ENCODE peak calls at places on chromosomes 6 and 20, in nine cellular contexts. O, S, K, Q, X, A, I, H and E are unnamed samples.

GRCh38 chr6:150632785-150633465 is 33.2 kb downstream of the PLEKHG1 start:
- DNase-seq in X (no peak), Q (no peak), S (no peak), O (no peak), A (no peak), I (no peak), K (no peak), H (no peak), E (no peak)

GRCh38 chr20:858011-858410 is 24.5 kb downstream of the FAM110A start:
- DNase-seq in A (no peak), K (no peak), H (no peak), S (no peak), I (no peak), O (no peak), Q (no peak), X (no peak), E (no peak)

GRCh38 chr20:46741924-46742692 is 32.7 kb downstream of the SLC2A10 start:
- DNase-seq in S (no peak), Q (no peak), I (no peak), O (no peak), H (no peak), K (no peak), X (no peak), A (no peak), E (no peak)

GRCh38 chr6:16903470-16903869 is 142.2 kb upstream of the ATXN1 start:
- DNase-seq in O (peak; percentile 45), A (no peak), H (no peak), I (no peak), Q (no peak), S (no peak), K (no peak), X (no peak), E (no peak)

GRCh38 chr6:78749326-78749725 is 118.0 kb upstream of the IRAK1BP1 start:
- DNase-seq in S (no peak), Q (no peak), O (no peak), H (no peak), A (no peak), I (no peak), K (no peak), X (no peak), E (no peak)

GRCh38 chr6:41039060-41039998 is at the start of gene UNC5CL:
- DNase-seq in K (peak; percentile 50), X (peak; percentile 73), I (peak; percentile 50), O (no peak), H (no peak), Q (peak; percentile 21), S (no peak), A (peak; percentile 19), E (no peak)

GRCh38 chr20:41373851-41374567 is 7.4 kb upstream of the EMILIN3 start:
- DNase-seq in Q (no peak), X (no peak), A (no peak), H (no peak), I (no peak), K (no peak), O (no peak), S (no peak), E (no peak)

GRCh38 chr6:129476810-129477209 is 233.2 kb downstream of the ARHGAP18 start:
- DNase-seq in I (no peak), O (no peak), Q (no peak), H (no peak), K (no peak), S (no peak), X (no peak), A (no peak), E (no peak)

GRCh38 chr20:21099653-21100589 is 6.2 kb downstream of the LINC00237 start:
- DNase-seq in H (no peak), K (no peak), S (no peak), I (no peak), A (no peak), O (no peak), Q (no peak), X (peak; percentile 42), E (no peak)

GRCh38 chr20:2088904-2089303 is 12.7 kb upstream of the STK35 start:
- DNase-seq in X (no peak), Q (no peak), A (no peak), O (no peak), I (no peak), K (no peak), S (no peak), H (no peak), E (no peak)

GRCh38 chr6:180295-180694 is 112.0 kb upstream of the DUSP22 start:
- DNase-seq in K (no peak), I (no peak), H (no peak), A (no peak), O (no peak), X (no peak), S (no peak), Q (no peak), E (no peak)

GRCh38 chr6:113859349-113860164 is 2.4 kb downstream of the MARCKS start:
- DNase-seq in Q (no peak), S (no peak), K (peak; percentile 9), I (no peak), O (no peak), H (peak; percentile 15), A (peak; percentile 37), X (peak; percentile 57), E (no peak)

GRCh38 chr6:104229057-104229456 is 630.7 kb downstream of the HACE1 start:
- DNase-seq in O (no peak), A (no peak), K (no peak), X (no peak), H (no peak), I (no peak), S (no peak), Q (no peak), E (no peak)

GRCh38 chr6:6676910-6677441 is 88.5 kb downstream of the LY86 start:
- DNase-seq in K (peak; percentile 47), I (peak; percentile 61), H (peak; percentile 56), O (no peak), X (peak; percentile 90), A (peak; percentile 88), S (peak; percentile 65), Q (peak; percentile 72), E (peak; percentile 53)

GRCh38 chr6:15901141-15902115 is 227.5 kb upstream of the MYLIP start:
- DNase-seq in O (no peak), H (no peak), X (peak; percentile 22), S (no peak), Q (no peak), K (peak; percentile 50), A (no peak), I (no peak), E (no peak)

GRCh38 chr20:2696646-2697045 is 4.1 kb downstream of the EBF4 start:
- DNase-seq in H (no peak), I (no peak), S (no peak), O (no peak), K (no peak), X (no peak), Q (no peak), A (no peak), E (no peak)

GRCh38 chr6:101403566-101403965 is 10.1 kb downstream of the GRIK2 start:
- DNase-seq in O (no peak), I (no peak), K (no peak), A (no peak), S (no peak), H (no peak), X (no peak), Q (no peak), E (no peak)

GRCh38 chr20:39853664-39854063 is 835.4 kb downstream of the MAFB start:
- DNase-seq in X (no peak), K (peak; percentile 18), Q (no peak), I (peak; percentile 89), H (no peak), S (no peak), A (no peak), O (peak; percentile 64), E (no peak)

GRCh38 chr6:125153541-125154183 is at the start of gene TPD52L1:
- DNase-seq in O (no peak), S (peak; percentile 31), K (peak; percentile 67), A (peak; percentile 75), Q (peak; percentile 33), H (peak; percentile 24), X (peak; percentile 81), I (peak; percentile 76), E (peak; percentile 73)

GRCh38 chr6:1313755-1314503 is 2.0 kb downstream of the FOXQ1 start:
- DNase-seq in A (no peak), Q (no peak), S (no peak), K (no peak), X (peak; percentile 63), O (no peak), H (no peak), I (peak; percentile 10), E (peak; percentile 55)

GRCh38 chr20:62914970-62915457 is 11.3 kb downstream of the DIDO1 start:
- DNase-seq in A (no peak), X (no peak), S (no peak), Q (no peak), K (no peak), I (no peak), O (no peak), H (no peak), E (no peak)